ENCODE peak calls at places on chromosome 19, in ten cellular contexts. E is AG09309, Q is cardiac fibroblast, V is left ventricle myocardium inferior, F is endothelial cell, X is colonic mucosa, H is coronary artery, W is uterus, M is Caco-2, S is spleen. R is an unnamed sample.
A peak's percentile ranks its signal among the peaks of the same experiment; 100 is the strongest.

GRCh38 chr19:54551293-54551692 is 22.3 kb upstream of the LILRA2 start:
- DNase-seq in E (no peak), Q (no peak), V (no peak), F (no peak), X (no peak), H (no peak), W (no peak), M (no peak), S (no peak), R (no peak)

GRCh38 chr19:5057860-5058259 is 88.9 kb downstream of the KDM4B start:
- DNase-seq in E (no peak), Q (peak; percentile 17), V (no peak), F (no peak), X (no peak), H (no peak), W (no peak), M (no peak), S (no peak), R (no peak)

GRCh38 chr19:695350-695949 is at the start of gene PRSS57:
- DNase-seq in E (no peak), Q (no peak), V (no peak), F (no peak), X (no peak), H (no peak), W (no peak), M (no peak), S (no peak), R (no peak)

GRCh38 chr19:55369651-55370304 is 485 bp downstream of the IL11 start:
- DNase-seq in E (no peak), Q (peak; percentile 68), V (no peak), F (peak; percentile 30), X (no peak), H (no peak), W (no peak), M (peak; percentile 79), S (no peak), R (peak; percentile 88)

GRCh38 chr19:18478545-18479311 is 40.8 kb upstream of the ISYNA1 start:
- DNase-seq in E (peak; percentile 79), Q (peak; percentile 90), V (peak; percentile 82), F (peak; percentile 31), X (peak; percentile 67), H (no peak), W (peak; percentile 84), M (peak; percentile 37), S (peak; percentile 92), R (no peak)

GRCh38 chr19:38538793-38539528 is 78.8 kb downstream of the MAP4K1 start:
- DNase-seq in E (no peak), Q (no peak), V (no peak), F (no peak), X (no peak), H (no peak), W (no peak), M (no peak), S (no peak), R (no peak)

GRCh38 chr19:35717665-35718344 is at the start of gene KMT2B:
- DNase-seq in E (peak; percentile 71), Q (no peak), V (no peak), F (no peak), X (no peak), H (peak; percentile 96), W (no peak), M (peak; percentile 98), S (no peak), R (peak; percentile 96)

GRCh38 chr19:14782978-14783545 is 4.7 kb upstream of the ADGRE2 start:
- DNase-seq in E (no peak), Q (no peak), V (no peak), F (no peak), X (no peak), H (no peak), W (no peak), M (no peak), S (no peak), R (no peak)

GRCh38 chr19:52524086-52524485 is 3.4 kb upstream of the ZNF808 start:
- DNase-seq in E (no peak), Q (no peak), V (no peak), F (no peak), X (no peak), H (no peak), W (no peak), M (no peak), S (no peak), R (no peak)

GRCh38 chr19:1956868-1957492 is 16.0 kb downstream of the CSNK1G2 start:
- DNase-seq in E (no peak), Q (no peak), V (peak; percentile 42), F (no peak), X (no peak), H (no peak), W (peak; percentile 42), M (no peak), S (no peak), R (no peak)

GRCh38 chr19:5436101-5436947 is 18.9 kb upstream of the ZNRF4 start:
- DNase-seq in E (peak; percentile 10), Q (peak; percentile 14), V (no peak), F (peak; percentile 88), X (no peak), H (no peak), W (no peak), M (peak; percentile 60), S (no peak), R (peak; percentile 94)

GRCh38 chr19:53545271-53546065 is 7.5 kb downstream of the ZNF331 start:
- DNase-seq in E (peak; percentile 78), Q (peak; percentile 59), V (no peak), F (no peak), X (no peak), H (no peak), W (no peak), M (no peak), S (no peak), R (no peak)

GRCh38 chr19:18597809-18598660 is 8.6 kb downstream of the CRLF1 start:
- DNase-seq in E (no peak), Q (no peak), V (no peak), F (no peak), X (no peak), H (no peak), W (no peak), M (no peak), S (no peak), R (no peak)

GRCh38 chr19:2166741-2167738 is 3.3 kb downstream of the DOT1L start:
- DNase-seq in E (no peak), Q (peak; percentile 59), V (peak; percentile 86), F (no peak), X (peak; percentile 85), H (peak; percentile 88), W (peak; percentile 82), M (no peak), S (peak; percentile 88), R (no peak)

DNA sequence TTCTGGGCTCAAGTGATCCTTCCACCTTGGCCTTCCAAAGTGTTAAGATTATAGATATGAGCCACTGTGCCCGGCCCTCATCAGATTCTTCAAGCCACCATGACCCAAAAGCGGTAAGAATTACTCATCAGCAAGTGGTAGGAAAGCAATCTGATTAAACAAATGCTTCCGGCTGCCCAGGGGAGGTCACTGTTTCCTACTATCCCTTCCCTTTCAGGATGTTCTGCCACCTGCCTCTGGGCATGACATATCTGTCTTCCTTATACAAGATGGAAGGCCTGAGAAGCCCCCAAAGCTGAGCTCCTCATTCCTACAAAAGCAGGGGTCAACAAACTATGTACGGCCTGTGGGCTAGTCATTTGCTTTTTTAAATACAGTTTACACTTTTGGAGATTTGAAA is 6.9 kb downstream of the ABHD8 start:
- DNase-seq in E (no peak), Q (no peak), V (no peak), F (no peak), X (no peak), H (no peak), W (no peak), M (no peak), S (no peak), R (no peak)
- TF ChIP-seq CTCF in E (no peak), Q (no peak), V (no peak), F (no peak), X (no peak), H (no peak), W (no peak), M (no peak), S (no peak), R (no peak)

GRCh38 chr19:30252214-30252613 is 120.0 kb upstream of the ZNF536 start:
- DNase-seq in E (no peak), Q (no peak), V (no peak), F (no peak), X (no peak), H (no peak), W (no peak), M (no peak), S (no peak), R (no peak)

GRCh38 chr19:30254789-30255188 is 117.4 kb upstream of the ZNF536 start:
- DNase-seq in E (no peak), Q (no peak), V (no peak), F (no peak), X (no peak), H (no peak), W (no peak), M (no peak), S (no peak), R (no peak)

GRCh38 chr19:30255783-30256509 is 116.2 kb upstream of the ZNF536 start:
- DNase-seq in E (no peak), Q (no peak), V (no peak), F (peak; percentile 31), X (no peak), H (no peak), W (no peak), M (no peak), S (no peak), R (peak; percentile 42)

GRCh38 chr19:30254214-30254613 is 118.0 kb upstream of the ZNF536 start:
- DNase-seq in E (no peak), Q (no peak), V (no peak), F (no peak), X (no peak), H (no peak), W (no peak), M (no peak), S (no peak), R (no peak)

GRCh38 chr19:30253581-30253996 is 118.6 kb upstream of the ZNF536 start:
- DNase-seq in E (no peak), Q (no peak), V (no peak), F (no peak), X (no peak), H (no peak), W (no peak), M (no peak), S (no peak), R (no peak)
- TF ChIP-seq CTCF in E (no peak), Q (no peak), V (no peak), F (no peak), X (no peak), H (no peak), W (no peak), M (no peak), S (no peak), R (no peak)

DNA sequence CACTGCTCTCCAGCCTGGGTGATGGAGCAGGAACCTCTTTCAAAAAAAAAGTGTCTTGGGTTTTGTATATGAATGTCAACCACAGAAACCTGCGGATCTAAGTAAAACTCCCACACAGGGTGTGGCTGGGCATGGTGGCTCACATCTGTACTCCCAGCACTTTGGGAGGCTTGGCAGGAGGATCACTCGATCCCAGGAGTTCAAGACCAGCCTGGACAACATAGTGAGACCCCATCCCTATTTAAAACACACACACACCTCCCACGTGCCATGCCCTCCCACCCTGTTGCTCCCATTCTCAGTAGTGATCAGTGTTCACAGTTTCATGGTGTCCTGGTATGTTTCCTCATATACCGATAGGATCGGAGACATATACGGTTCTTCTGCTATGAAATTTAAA is 9.2 kb downstream of the TMED1 start:
- DNase-seq in E (no peak), Q (no peak), V (peak; percentile 0), F (no peak), X (no peak), H (no peak), W (no peak), M (no peak), S (peak; percentile 23), R (no peak)
- TF ChIP-seq CTCF in E (no peak), Q (no peak), V (no peak), F (no peak), X (no peak), H (no peak), W (no peak), M (no peak), S (no peak), R (no peak)

GRCh38 chr19:3505598-3506383 is at the start of gene FZR1:
- DNase-seq in E (peak; percentile 86), Q (peak; percentile 99), V (peak; percentile 99), F (peak; percentile 99), X (peak; percentile 99), H (peak; percentile 100), W (peak; percentile 98), M (peak; percentile 99), S (peak; percentile 100), R (peak; percentile 99)
- TF ChIP-seq CTCF in E (no peak), Q (no peak), V (no peak), F (no peak), X (no peak), H (no peak), W (no peak), M (no peak), S (peak; percentile 27), R (no peak)

R was measured in glutamatergic neuron.